ENCODE peak calls at places on chromosomes 6 and 20, in eight cellular contexts. C, I, G, R, Z, N, B and O are unnamed samples.

GRCh38 chr6:143592335-143592734 is 80.8 kb upstream of the FUCA2 start:
- DNase-seq in C (no peak), I (peak), G (no peak), R (peak), Z (no peak), N (no peak), B (no peak), O (no peak)

GRCh38 chr20:41179961-41180360 is 42.6 kb downstream of the PLCG1 start:
- DNase-seq in C (no peak), I (no peak), G (no peak), R (peak), Z (no peak), N (peak), B (no peak), O (no peak)

GRCh38 chr6:76490456-76490855 is 418.0 kb upstream of the IMPG1 start:
- DNase-seq in C (no peak), I (no peak), G (no peak), R (no peak), Z (no peak), N (no peak), B (no peak), O (no peak)

GRCh38 chr6:142014515-142014914 is 118.2 kb upstream of the GJE1 start:
- DNase-seq in C (no peak), I (peak), G (no peak), R (no peak), Z (no peak), N (no peak), B (peak), O (peak)

GRCh38 chr20:3929713-3930060 is 40.5 kb downstream of the PANK2 start:
- DNase-seq in C (no peak), I (no peak), G (no peak), R (no peak), Z (no peak), N (no peak), B (peak), O (no peak)

GRCh38 chr6:122838060-122838780 is 49.2 kb downstream of the SMPDL3A start:
- DNase-seq in C (no peak), I (peak), G (no peak), R (no peak), Z (no peak), N (no peak), B (peak), O (no peak)

GRCh38 chr6:132830236-132830799 is 15.9 kb downstream of the RPS12 start:
- DNase-seq in C (no peak), I (peak), G (no peak), R (no peak), Z (peak), N (no peak), B (peak), O (peak)

GRCh38 chr6:147311218-147311617 is 107.0 kb downstream of the STXBP5 start:
- DNase-seq in C (no peak), I (no peak), G (no peak), R (no peak), Z (no peak), N (no peak), B (no peak), O (no peak)

GRCh38 chr20:44334306-44334705 is 2.5 kb upstream of the R3HDML start:
- DNase-seq in C (no peak), I (no peak), G (no peak), R (no peak), Z (no peak), N (peak), B (no peak), O (no peak)